ENCODE peak calls at places on chromosomes 13 and 19, in nine cellular contexts. Y, V, D, A, R, F, X, J and C are unnamed samples. For H3K4me1, the result is how much of the 10 kb centered on the place peaks cover.

GRCh38 chr13:49784886-49785570 is 7.5 kb downstream of the KPNA3 start:
- DNase-seq in A (no peak), F (no peak), R (no peak), D (no peak), J (no peak), V (no peak), X (no peak), Y (no peak), C (no peak)

GRCh38 chr13:20127263-20127562 is 33.6 kb downstream of the GJA3 start:
- DNase-seq in A (no peak), V (no peak), Y (no peak), J (no peak), D (no peak), R (no peak), X (no peak), F (no peak), C (no peak)

GRCh38 chr13:45615501-45616101 is at the start of gene ERICH6B:
- DNase-seq in R (peak), V (no peak), A (peak), J (peak), X (no peak), Y (no peak), F (no peak), D (no peak), C (no peak)

GRCh38 chr13:73740681-73741080 is 393.5 kb downstream of the KLF12 start:
- DNase-seq in D (no peak), A (no peak), V (no peak), Y (no peak), X (no peak), F (no peak), R (no peak), J (no peak), C (no peak)

GRCh38 chr19:50743537-50743936 is 20.4 kb downstream of the CLEC11A start:
- DNase-seq in X (no peak), F (no peak), V (no peak), D (no peak), J (no peak), Y (no peak), A (no peak), R (no peak), C (no peak)

GRCh38 chr19:4423727-4424126 is 21.3 kb downstream of the CHAF1A start:
- DNase-seq in V (no peak), X (no peak), F (no peak), D (no peak), Y (no peak), A (no peak), J (no peak), R (no peak), C (no peak)

GRCh38 chr19:14575428-14575980 is 3.6 kb upstream of the NDUFB7 start:
- DNase-seq in D (no peak), Y (no peak), J (no peak), A (no peak), V (peak), R (no peak), X (no peak), F (no peak), C (no peak)

GRCh38 chr19:51808333-51808986 is 13.5 kb downstream of the FPR3 start:
- DNase-seq in X (no peak), D (no peak), Y (no peak), F (no peak), R (no peak), A (no peak), V (no peak), J (no peak), C (no peak)

GRCh38 chr19:33399745-33400681 is 26.5 kb downstream of the CEBPG start:
- DNase-seq in X (no peak), Y (no peak), V (peak), A (no peak), J (no peak), R (no peak), F (peak), D (peak), C (peak)

GRCh38 chr13:99471231-99472202 is 29.8 kb upstream of the TM9SF2 start:
- DNase-seq in R (no peak), X (no peak), V (no peak), D (no peak), J (no peak), Y (no peak), F (no peak), A (no peak), C (no peak)

GRCh38 chr19:11693505-11694499 is 44.9 kb downstream of the ZNF823 start:
- DNase-seq in A (peak), R (peak), V (no peak), X (peak), Y (no peak), D (no peak), J (no peak), F (no peak), C (no peak)

GRCh38 chr19:48500830-48501445 is 10.7 kb downstream of the LMTK3 start:
- DNase-seq in Y (no peak), R (no peak), D (no peak), J (no peak), F (no peak), V (no peak), A (no peak), X (no peak), C (no peak)

GRCh38 chr13:48727252-48728011 is 73.7 kb downstream of the CYSLTR2 start:
- DNase-seq in R (no peak), F (no peak), J (peak), A (no peak), D (peak), X (no peak), Y (no peak), V (no peak), C (no peak)

GRCh38 chr13:40101708-40102359 is 446.4 kb downstream of the COG6 start:
- DNase-seq in Y (no peak), J (no peak), R (no peak), D (no peak), X (no peak), A (no peak), V (no peak), F (no peak), C (no peak)

GRCh38 chr13:85520445-85520844 is 278.8 kb downstream of the SLITRK6 start:
- DNase-seq in A (no peak), Y (no peak), X (peak), R (no peak), F (no peak), J (no peak), V (no peak), D (no peak), C (no peak)

GRCh38 chr19:5395996-5396939 is 55.7 kb upstream of the PTPRS start:
- DNase-seq in A (no peak), F (no peak), R (peak), D (no peak), V (no peak), Y (no peak), X (no peak), J (no peak), C (no peak)

GRCh38 chr19:23547816-23548430 is 139.1 kb downstream of the ZNF675 start:
- DNase-seq in F (no peak), X (no peak), J (no peak), Y (no peak), D (no peak), A (no peak), V (no peak), R (no peak), C (no peak)

GRCh38 chr19:33795370-33796163 is 1.1 kb upstream of the KCTD15 start:
- DNase-seq in Y (peak), X (peak), R (peak), J (peak), V (peak), F (peak), A (no peak), D (peak), C (peak)

GRCh38 chr19:16571689-16572331 is 405 bp downstream of the SLC35E1 start:
- DNase-seq in V (peak), X (no peak), Y (no peak), D (peak), A (no peak), J (no peak), R (no peak), F (no peak), C (peak)

GRCh38 chr19:19385131-19385899 is 20.2 kb upstream of the GATAD2A start:
- DNase-seq in X (peak), D (peak), V (peak), J (peak), R (peak), F (peak), A (peak), Y (peak), C (peak)

GRCh38 chr19:19387108-19387507 is 18.4 kb upstream of the GATAD2A start:
- DNase-seq in R (no peak), V (no peak), Y (no peak), X (no peak), D (no peak), F (no peak), A (no peak), J (no peak), C (no peak)

GRCh38 chr19:19385900-19386339 is 19.6 kb upstream of the GATAD2A start:
- DNase-seq in X (no peak), F (peak), D (no peak), Y (peak), A (no peak), J (no peak), R (no peak), V (no peak), C (peak)

GRCh38 chr19:19386373-19386869 is 19.1 kb upstream of the GATAD2A start:
- DNase-seq in Y (no peak), R (no peak), X (no peak), F (no peak), V (no peak), A (no peak), J (no peak), D (no peak), C (no peak)

GRCh38 chr19:19388568-19389555 is 16.6 kb upstream of the GATAD2A start:
- DNase-seq in R (no peak), F (no peak), D (no peak), X (no peak), V (no peak), Y (no peak), J (no peak), A (no peak), C (no peak)
- H3K4me1 ChIP-seq in R (under half), F (half or more), D (under half), X (under half), V (under half), Y (under half), J (half or more), A (under half), C (under half)

GRCh38 chr19:18856385-18857126 is 24.8 kb downstream of the UPF1 start:
- DNase-seq in Y (no peak), A (no peak), V (no peak), R (peak), J (no peak), D (no peak), F (no peak), X (no peak), C (no peak)
- TF ChIP-seq CTCF in Y (no peak), A (peak), V (peak), R (peak), J (no peak), D (no peak), F (no peak), X (peak), C (no peak)

GRCh38 chr19:35909684-35910035 is 1.6 kb upstream of the TYROBP start:
- DNase-seq in D (no peak), J (no peak), F (no peak), V (no peak), X (no peak), R (no peak), A (no peak), Y (no peak), C (no peak)

GRCh38 chr19:35913589-35913988 is 5.5 kb upstream of the TYROBP start:
- DNase-seq in D (no peak), X (peak), Y (no peak), R (no peak), V (no peak), F (no peak), A (no peak), J (no peak), C (no peak)

GRCh38 chr19:35911790-35912189 is 3.7 kb upstream of the TYROBP start:
- DNase-seq in Y (peak), R (no peak), X (peak), A (no peak), D (no peak), V (no peak), F (peak), J (no peak), C (peak)

GRCh38 chr19:35908977-35909683 is 1.0 kb upstream of the TYROBP start:
- DNase-seq in R (no peak), V (peak), F (peak), X (no peak), Y (peak), J (peak), A (no peak), D (peak), C (peak)

DNA sequence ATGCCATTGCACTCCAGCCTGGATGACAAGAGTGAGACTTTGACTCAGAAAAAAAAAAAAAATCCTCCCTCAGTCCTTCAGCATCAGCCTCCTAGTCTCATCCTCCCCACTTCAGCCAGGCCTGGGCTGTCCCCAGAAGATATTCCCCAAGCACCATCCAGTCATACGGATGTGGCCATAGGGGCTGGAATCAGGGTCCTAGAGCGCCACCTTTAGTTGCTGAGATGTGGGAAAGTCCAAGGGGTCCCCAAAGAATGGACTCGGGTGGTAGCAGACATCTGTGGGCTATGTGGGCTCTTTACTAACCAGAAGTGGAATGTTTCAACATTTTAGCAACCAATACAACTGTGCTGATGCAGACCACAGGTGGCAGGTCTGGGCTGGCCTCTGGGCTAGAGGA is 3.1 kb upstream of the TYROBP start:
- DNase-seq in F (no peak), R (peak), V (no peak), J (no peak), X (no peak), Y (no peak), A (no peak), D (no peak), C (no peak)
- H3K27ac ChIP-seq in F (no peak), R (no peak), V (no peak), J (no peak), X (no peak), Y (no peak), A (no peak), D (no peak), C (no peak)

DNA sequence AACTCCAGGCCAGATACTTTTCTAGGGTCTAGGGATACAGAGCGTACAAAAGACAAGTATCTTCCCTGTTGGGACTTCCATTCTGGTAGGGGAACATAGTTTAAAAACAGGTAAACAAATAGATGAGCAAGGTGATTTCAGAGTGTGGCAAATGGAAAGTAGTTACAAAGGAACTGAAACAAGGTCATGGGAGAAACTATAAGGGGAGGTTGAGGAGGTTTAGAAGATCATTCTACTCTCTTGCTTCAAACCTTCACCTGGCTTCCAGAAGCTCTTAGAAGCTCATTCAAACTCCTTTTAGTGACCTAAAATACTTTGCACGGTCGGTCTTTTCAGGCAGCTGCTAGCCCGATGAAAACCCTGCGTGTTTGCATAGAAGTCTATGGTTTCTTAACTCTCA is 9.1 kb downstream of the FFAR2 start:
- DNase-seq in R (no peak), D (no peak), Y (no peak), J (no peak), A (no peak), X (no peak), V (no peak), F (no peak), C (no peak)
- H3K4me1 ChIP-seq in R (under half), D (under half), Y (under half), J (under half), A (under half), X (under half), V (under half), F (half or more), C (under half)

GRCh38 chr13:42812311-42812710 is 30.9 kb downstream of the FAM216B start:
- DNase-seq in V (no peak), D (peak), A (no peak), Y (no peak), F (no peak), R (no peak), X (peak), J (no peak), C (no peak)
- TF ChIP-seq CTCF in V (no peak), D (no peak), A (no peak), Y (no peak), F (no peak), R (no peak), X (no peak), J (peak), C (no peak)

GRCh38 chr13:103698000-103698399 is 631.8 kb upstream of the SLC10A2 start:
- DNase-seq in Y (no peak), V (no peak), J (no peak), X (no peak), R (no peak), D (no peak), A (no peak), F (no peak), C (no peak)

DNA sequence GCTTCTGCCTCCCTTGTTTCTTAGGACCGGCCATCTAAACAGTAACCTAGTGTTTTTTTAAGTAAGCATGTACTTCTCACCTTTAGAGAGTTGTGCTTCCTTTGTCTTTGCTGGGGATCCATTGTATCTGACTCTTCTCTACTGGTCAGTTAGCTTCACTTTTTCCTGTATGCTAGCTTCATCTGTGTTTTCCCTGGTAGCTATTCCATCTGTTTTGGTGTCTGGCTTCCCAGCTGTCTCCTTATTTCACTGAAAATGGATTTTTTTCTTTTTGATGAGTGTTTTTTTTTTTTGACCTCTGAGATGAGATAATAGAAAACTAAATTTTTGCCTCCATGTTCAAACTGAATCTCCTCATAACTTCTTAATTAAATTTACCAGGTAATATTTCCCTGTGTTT is 637.0 kb upstream of the SLC10A2 start:
- DNase-seq in X (no peak), F (no peak), D (no peak), R (no peak), V (no peak), Y (no peak), J (no peak), A (no peak), C (no peak)
- H3K27ac ChIP-seq in X (no peak), F (no peak), D (no peak), R (no peak), V (no peak), Y (no peak), J (no peak), A (no peak), C (no peak)

DNA sequence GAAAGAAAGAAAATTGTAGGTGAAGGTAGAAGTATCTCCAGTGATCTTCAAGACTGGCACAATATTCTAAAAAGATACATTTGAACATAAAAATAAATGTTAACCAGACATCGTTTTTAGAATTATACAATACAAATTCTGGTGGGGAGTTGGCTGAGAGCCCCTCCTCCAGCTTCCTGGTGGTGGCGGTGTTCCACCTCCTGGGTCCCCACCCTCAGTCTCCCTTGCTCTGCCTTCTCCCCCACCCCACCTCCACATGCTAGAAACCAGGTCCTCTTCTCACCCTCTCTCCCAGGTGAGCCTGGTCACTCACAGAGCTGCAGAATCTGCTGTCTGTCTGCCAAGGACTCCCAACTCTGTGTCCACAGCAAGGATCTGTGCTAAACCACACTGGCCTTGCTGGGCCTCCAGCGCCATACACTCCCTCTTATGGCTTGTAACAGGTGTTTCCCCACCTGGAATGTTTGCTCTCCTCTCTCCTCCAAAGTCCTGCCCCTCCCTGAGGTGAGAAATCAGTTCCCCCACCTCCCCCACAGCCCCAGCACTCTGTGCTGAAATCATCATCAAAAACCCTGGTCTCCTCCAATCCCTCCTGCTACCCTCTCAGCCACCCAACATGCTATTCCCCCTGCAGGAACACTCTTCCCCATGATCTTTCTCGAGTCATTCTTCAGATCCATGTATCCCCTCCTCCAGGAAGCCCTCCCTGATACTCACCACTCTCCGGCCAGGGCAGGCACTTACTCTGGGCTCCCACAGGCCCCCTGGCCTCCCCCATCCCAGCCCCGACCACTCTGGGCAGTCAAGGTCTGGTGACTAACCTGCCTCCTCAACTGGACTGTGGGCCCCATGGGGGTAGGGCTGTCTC is 20.5 kb upstream of the CYP2S1 start:
- DNase-seq in J (no peak), A (no peak), F (peak), D (no peak), R (no peak), V (no peak), Y (peak), X (no peak), C (no peak)
- H3K4me1 ChIP-seq in J (under half), A (under half), F (under half), D (under half), R (under half), V (under half), Y (under half), X (under half), C (under half)